ENCODE peak calls at places on chromosomes 5 and 9, in ten cellular contexts. Y is fibroblast of the aortic adventitia; T is cardiac muscle cell; V is CD8-positive, alpha-beta T cell; H is brain microvascular endothelial cell; A is endodermal cell; J is lower lobe of right lung; S is AG04449; R is fibroblast of lung; K is heart right ventricle. L is an unnamed sample.
A peak's percentile ranks its signal among the peaks of the same experiment; 100 is the strongest.

GRCh38 chr9:99181621-99182020 is 40.1 kb downstream of the ALG2 start:
- DNase-seq in Y (peak; percentile 6), T (no peak), V (no peak), H (peak; percentile 42), A (no peak), J (no peak), S (no peak), R (peak; percentile 5), K (no peak), L (no peak)

GRCh38 chr5:35776757-35777156 is 79.9 kb upstream of the IL7R start:
- DNase-seq in Y (no peak), T (no peak), V (no peak), H (no peak), A (no peak), J (no peak), S (no peak), R (no peak), K (no peak), L (no peak)

GRCh38 chr9:133677126-133678010 is 41.2 kb downstream of the DBH start:
- DNase-seq in Y (no peak), T (no peak), V (peak; percentile 66), H (no peak), A (no peak), J (peak; percentile 20), S (no peak), R (no peak), K (no peak), L (no peak)

GRCh38 chr5:58453326-58453725 is 6.6 kb downstream of the PLK2 start:
- DNase-seq in Y (peak; percentile 48), T (no peak), V (no peak), H (no peak), A (no peak), J (no peak), S (no peak), R (no peak), K (no peak), L (no peak)

GRCh38 chr9:136721339-136722092 is 9.1 kb downstream of the DIPK1B start:
- DNase-seq in Y (peak; percentile 66), T (no peak), V (no peak), H (peak; percentile 78), A (peak; percentile 63), J (no peak), S (no peak), R (peak; percentile 68), K (no peak), L (no peak)

GRCh38 chr9:23821400-23822181 is 4.4 kb downstream of the ELAVL2 start:
- DNase-seq in Y (no peak), T (peak; percentile 84), V (no peak), H (no peak), A (peak; percentile 89), J (no peak), S (no peak), R (no peak), K (no peak), L (no peak)

GRCh38 chr5:38878391-38879090 is 32.7 kb downstream of the OSMR start:
- DNase-seq in Y (no peak), T (no peak), V (no peak), H (no peak), A (no peak), J (no peak), S (no peak), R (no peak), K (no peak), L (no peak)

GRCh38 chr5:5826911-5827310 is 404.4 kb downstream of the ICE1 start:
- DNase-seq in Y (no peak), T (no peak), V (no peak), H (no peak), A (no peak), J (no peak), S (no peak), R (no peak), K (no peak), L (no peak)

GRCh38 chr9:130824616-130825015 is 10.4 kb upstream of the ABL1 start:
- DNase-seq in Y (no peak), T (no peak), V (no peak), H (no peak), A (no peak), J (no peak), S (no peak), R (no peak), K (no peak), L (no peak)

DNA sequence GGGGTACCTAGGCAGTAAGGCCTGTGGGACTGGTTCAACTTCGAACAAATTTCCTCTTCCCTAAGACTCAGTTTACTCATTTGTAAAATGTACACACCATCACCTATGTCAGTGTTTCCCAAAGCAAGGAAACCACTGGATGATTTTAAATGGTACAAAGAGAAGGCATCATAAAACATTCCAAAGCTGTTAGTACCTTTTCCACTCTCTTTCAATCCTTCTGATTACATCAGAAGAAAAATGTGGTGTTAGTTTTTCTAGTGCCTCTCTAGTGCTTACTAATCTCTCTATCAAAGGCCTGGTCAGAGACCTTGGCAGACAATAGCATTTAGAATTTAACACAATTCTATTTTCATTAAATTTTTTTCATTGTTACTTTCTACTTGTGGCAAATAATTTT is 18.1 kb downstream of the NR6A1 start:
- DNase-seq in Y (peak; percentile 81), T (no peak), V (no peak), H (no peak), A (no peak), J (no peak), S (peak; percentile 42), R (peak; percentile 49), K (no peak), L (no peak)
- TF ChIP-seq CTCF in Y (no peak), T (no peak), V (no peak), H (no peak), A (no peak), J (no peak), S (no peak), R (no peak), K (no peak), L (no peak)

GRCh38 chr5:93421498-93421897 is 159.5 kb downstream of the NR2F1-AS1 start:
- DNase-seq in Y (no peak), T (no peak), V (no peak), H (no peak), A (peak; percentile 71), J (no peak), S (no peak), R (no peak), K (no peak), L (no peak)
- H3K4me3 ChIP-seq in Y (no peak overlapping the region), T (no peak overlapping the region), V (no peak overlapping the region), H (no peak overlapping the region), A (no peak overlapping the region), J (no peak overlapping the region), S (no peak overlapping the region), R (no peak overlapping the region), K (no peak overlapping the region), L (no peak overlapping the region)

GRCh38 chr5:172878585-172879433 is 44.8 kb downstream of the ERGIC1 start:
- DNase-seq in Y (peak; percentile 63), T (no peak), V (no peak), H (peak; percentile 83), A (no peak), J (no peak), S (no peak), R (no peak), K (no peak), L (no peak)

GRCh38 chr5:172879434-172879828 is 45.4 kb downstream of the ERGIC1 start:
- DNase-seq in Y (no peak), T (no peak), V (no peak), H (no peak), A (no peak), J (no peak), S (no peak), R (no peak), K (no peak), L (no peak)

GRCh38 chr5:172877496-172878260 is 43.6 kb downstream of the ERGIC1 start:
- DNase-seq in Y (no peak), T (no peak), V (no peak), H (no peak), A (no peak), J (no peak), S (no peak), R (no peak), K (no peak), L (no peak)

GRCh38 chr5:172885594-172886340 is 51.7 kb downstream of the ERGIC1 start:
- DNase-seq in Y (no peak), T (no peak), V (no peak), H (no peak), A (no peak), J (peak; percentile 78), S (no peak), R (no peak), K (peak; percentile 54), L (no peak)

GRCh38 chr5:172881691-172882370 is 47.8 kb downstream of the ERGIC1 start:
- DNase-seq in Y (peak; percentile 54), T (no peak), V (peak; percentile 21), H (peak; percentile 96), A (no peak), J (peak; percentile 79), S (no peak), R (peak; percentile 64), K (no peak), L (no peak)
- TF ChIP-seq CTCF in Y (no peak), T (no peak), V (no peak), H (no peak), A (no peak), J (no peak), S (no peak), R (no peak), K (no peak), L (no peak)

DNA sequence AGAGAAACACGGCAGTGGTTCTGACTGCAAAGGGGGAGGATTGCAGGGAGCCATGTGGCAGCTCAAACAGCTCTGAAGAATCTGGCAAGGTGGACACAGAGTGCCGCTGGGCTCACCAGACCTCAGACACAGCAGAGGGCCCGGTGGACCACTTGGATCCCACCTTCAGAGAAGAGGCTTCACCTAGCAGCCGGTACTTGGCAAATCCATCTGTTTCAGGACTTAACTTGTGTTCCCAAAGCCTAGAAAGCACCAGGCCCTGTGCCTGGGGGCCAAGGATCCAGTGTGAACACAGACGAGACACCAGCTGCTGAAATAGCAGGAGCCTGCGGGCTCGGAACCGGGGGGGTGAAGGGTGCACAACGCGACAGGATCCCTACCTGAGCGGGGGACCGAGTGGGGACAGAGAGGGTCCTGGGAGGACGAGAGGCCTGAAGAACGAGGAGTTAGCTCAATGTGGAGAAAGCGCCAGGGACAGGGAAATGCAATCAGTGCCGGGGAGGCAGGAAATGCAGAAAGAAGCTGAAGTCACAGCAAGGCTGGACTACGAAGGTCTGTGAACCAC is 44.6 kb downstream of the BTNL9 start:
- DNase-seq in Y (no peak), T (no peak), V (no peak), H (no peak), A (no peak), J (no peak), S (no peak), R (no peak), K (no peak), L (no peak)
- H3K4me3 ChIP-seq in Y (no peak overlapping the region), T (no peak overlapping the region), V (no peak overlapping the region), H (no peak overlapping the region), A (no peak overlapping the region), J (no peak overlapping the region), S (no peak overlapping the region), R (no peak overlapping the region), K (no peak overlapping the region), L (no peak overlapping the region)

DNA sequence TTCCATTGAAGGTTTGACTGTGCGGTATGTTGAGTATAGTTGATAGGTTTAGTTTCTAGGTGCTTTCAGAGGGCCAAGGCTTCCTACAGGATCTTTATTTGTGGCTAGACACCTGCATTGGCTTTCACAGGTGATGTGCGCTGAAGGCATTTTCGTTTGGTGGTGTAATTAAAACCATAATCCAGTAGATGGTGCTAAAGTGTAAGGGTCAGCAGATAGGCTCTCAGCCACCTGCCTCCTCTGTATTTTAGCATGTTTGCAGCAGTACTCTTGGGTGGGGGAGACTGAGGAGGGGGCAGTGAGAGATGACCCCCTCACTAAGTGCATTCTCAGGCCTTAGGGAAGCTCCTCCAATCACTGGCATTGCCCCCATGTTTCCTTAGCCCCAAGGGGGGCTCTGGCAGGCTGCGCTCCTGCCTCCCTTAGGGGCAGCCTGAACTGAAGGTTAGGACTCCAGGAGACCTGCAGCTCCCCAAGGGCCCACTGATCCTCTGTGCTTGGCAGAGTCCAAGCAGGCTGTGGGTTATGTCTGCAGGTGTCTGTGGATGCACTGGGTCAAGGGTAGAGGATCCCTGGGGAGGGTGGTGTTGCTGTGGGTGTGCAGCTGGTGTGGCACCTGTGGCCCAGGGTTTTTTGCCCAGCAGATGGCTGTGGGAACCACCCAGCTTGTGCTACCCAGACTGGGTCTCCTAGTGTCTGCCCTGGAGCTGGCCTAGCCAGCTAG is 23.4 kb downstream of the CDK20 start:
- DNase-seq in Y (peak; percentile 44), T (peak; percentile 44), V (no peak), H (peak; percentile 11), A (peak; percentile 67), J (no peak), S (no peak), R (peak; percentile 40), K (no peak), L (no peak)
- TF ChIP-seq CTCF in Y (peak; percentile 51), T (peak; percentile 55), V (peak; percentile 30), H (peak; percentile 59), A (peak; percentile 81), J (peak; percentile 47), S (peak; percentile 30), R (peak; percentile 49), K (peak; percentile 33), L (peak; percentile 76)

L was measured in right lobe of liver.